ENCODE peak calls at places on chromosomes 11 and 22, in six cellular contexts. M is heart right ventricle, A is transverse colon, D is adrenal gland, V is astrocyte, J is pancreas. C is an unnamed sample.

GRCh38 chr11:96524475-96524874 is 134.7 kb downstream of the JRKL start:
- DNase-seq in M (no peak), A (no peak), D (no peak), V (no peak), J (no peak), C (no peak)

GRCh38 chr11:123561046-123561781 is 93.2 kb downstream of the SCN3B start:
- DNase-seq in M (peak), A (no peak), D (peak), V (peak), J (no peak), C (no peak)

GRCh38 chr11:71252782-71253730 is 679 bp upstream of the SHANK2 start:
- DNase-seq in M (no peak), A (peak), D (no peak), V (peak), J (peak), C (peak)

GRCh38 chr11:94897330-94897768 is 76.0 kb downstream of the CWC15 start:
- DNase-seq in M (peak), A (peak), D (peak), V (peak), J (peak), C (peak)

GRCh38 chr22:47417699-47418098 is 655.2 kb downstream of the TBC1D22A start:
- DNase-seq in M (no peak), A (no peak), D (no peak), V (no peak), J (no peak), C (no peak)

GRCh38 chr11:119907934-119908760 is 179.1 kb upstream of the NECTIN1 start:
- DNase-seq in M (no peak), A (peak), D (no peak), V (no peak), J (no peak), C (no peak)

GRCh38 chr11:94183886-94184264 is 55.2 kb downstream of the PANX1 start:
- DNase-seq in M (peak), A (peak), D (peak), V (peak), J (peak), C (peak)

GRCh38 chr11:42482822-42483221 is 829.0 kb upstream of the API5 start:
- DNase-seq in M (no peak), A (no peak), D (no peak), V (no peak), J (no peak), C (no peak)

GRCh38 chr11:58628446-58628845 is 6.0 kb downstream of the CNTF start:
- DNase-seq in M (peak), A (no peak), D (peak), V (peak), J (peak), C (no peak)

GRCh38 chr11:119491753-119492455 is 68.9 kb upstream of the THY1 start:
- DNase-seq in M (no peak), A (no peak), D (no peak), V (no peak), J (no peak), C (no peak)

GRCh38 chr11:72370201-72370600 is 64.1 kb downstream of the CLPB start:
- DNase-seq in M (no peak), A (no peak), D (no peak), V (no peak), J (no peak), C (no peak)

GRCh38 chr11:19598876-19599275 is 113.8 kb upstream of the NAV2 start:
- DNase-seq in M (no peak), A (no peak), D (no peak), V (no peak), J (no peak), C (no peak)

GRCh38 chr11:80816454-80816847 is 1375.6 kb upstream of the TENM4 start:
- DNase-seq in M (no peak), A (no peak), D (no peak), V (no peak), J (no peak), C (no peak)

GRCh38 chr11:65854871-65855837 is 2.8 kb downstream of the CFL1 start:
- DNase-seq in M (no peak), A (peak), D (peak), V (no peak), J (peak), C (peak)

GRCh38 chr22:41242396-41243117 is 1.8 kb upstream of the CHADL start:
- DNase-seq in M (no peak), A (no peak), D (no peak), V (no peak), J (no peak), C (no peak)

GRCh38 chr22:47808886-47809620 is 1046.6 kb downstream of the TBC1D22A start:
- DNase-seq in M (no peak), A (no peak), D (no peak), V (no peak), J (no peak), C (no peak)

GRCh38 chr11:72813740-72814138 is 472 bp upstream of the ATG16L2 start:
- DNase-seq in M (peak), A (peak), D (peak), V (no peak), J (peak), C (peak)

GRCh38 chr11:77088236-77089003 is 14.2 kb upstream of the OMP start:
- DNase-seq in M (no peak), A (peak), D (no peak), V (no peak), J (peak), C (no peak)

GRCh38 chr11:63915961-63916836 is 765 bp downstream of the RCOR2 start:
- DNase-seq in M (peak), A (peak), D (peak), V (no peak), J (peak), C (no peak)

GRCh38 chr11:48005133-48005532 is 24.8 kb downstream of the PTPRJ start:
- DNase-seq in M (no peak), A (no peak), D (no peak), V (no peak), J (no peak), C (no peak)

GRCh38 chr11:2923446-2924375 is 5.5 kb downstream of the PHLDA2 start:
- DNase-seq in M (no peak), A (no peak), D (no peak), V (no peak), J (peak), C (no peak)

GRCh38 chr22:38257650-38258246 is 15.1 kb downstream of the TMEM184B start:
- DNase-seq in M (no peak), A (peak), D (no peak), V (no peak), J (peak), C (no peak)

GRCh38 chr11:65973439-65974110 is 12.0 kb downstream of the SART1 start:
- DNase-seq in M (no peak), A (no peak), D (no peak), V (peak), J (no peak), C (no peak)

GRCh38 chr11:134406264-134407185 is 5.5 kb downstream of the B3GAT1 start:
- DNase-seq in M (no peak), A (no peak), D (no peak), V (no peak), J (no peak), C (no peak)

GRCh38 chr11:68216171-68216938 is 3.3 kb upstream of the KMT5B start:
- DNase-seq in M (peak), A (peak), D (no peak), V (no peak), J (peak), C (peak)

GRCh38 chr11:129855086-129855485 is 39.4 kb downstream of the TMEM45B start:
- DNase-seq in M (no peak), A (no peak), D (no peak), V (no peak), J (no peak), C (no peak)

GRCh38 chr11:44709966-44710365 is 16.8 kb upstream of the TSPAN18 start:
- DNase-seq in M (no peak), A (no peak), D (peak), V (peak), J (no peak), C (peak)

GRCh38 chr11:8092587-8093424 is 11.8 kb downstream of the TUB start:
- DNase-seq in M (peak), A (peak), D (peak), V (peak), J (peak), C (peak)

GRCh38 chr11:12841946-12842630 is 167.0 kb upstream of the RASSF10 start:
- DNase-seq in M (no peak), A (no peak), D (peak), V (peak), J (no peak), C (no peak)

GRCh38 chr11:12771875-12772274 is 97.7 kb downstream of the TEAD1 start:
- DNase-seq in M (no peak), A (no peak), D (no peak), V (peak), J (no peak), C (no peak)

GRCh38 chr11:19519344-19519743 is 193.3 kb upstream of the NAV2 start:
- DNase-seq in M (no peak), A (no peak), D (no peak), V (no peak), J (no peak), C (no peak)

GRCh38 chr11:95715777-95716241 is 73.8 kb downstream of the FAM76B start:
- DNase-seq in M (no peak), A (no peak), D (no peak), V (peak), J (no peak), C (no peak)

GRCh38 chr11:73271936-73272679 is at the start of gene P2RY6:
- DNase-seq in M (no peak), A (peak), D (peak), V (peak), J (no peak), C (no peak)

GRCh38 chr11:61037694-61038093 is 64.6 kb upstream of the CD5 start:
- DNase-seq in M (no peak), A (no peak), D (no peak), V (peak), J (no peak), C (no peak)

GRCh38 chr22:49626361-49627216 is 201.1 kb downstream of the BRD1 start:
- DNase-seq in M (no peak), A (no peak), D (no peak), V (no peak), J (peak), C (no peak)

GRCh38 chr11:85941380-85941973 is 86.3 kb downstream of the CCDC83 start:
- DNase-seq in M (peak), A (peak), D (peak), V (peak), J (no peak), C (no peak)

GRCh38 chr11:62823677-62824076 is 8.2 kb downstream of the STX5 start:
- DNase-seq in M (no peak), A (no peak), D (no peak), V (no peak), J (no peak), C (no peak)

GRCh38 chr22:26484360-26484706 is 656 bp downstream of the SRRD start:
- DNase-seq in M (no peak), A (no peak), D (no peak), V (no peak), J (no peak), C (no peak)

GRCh38 chr11:10490398-10491232 is 35.6 kb downstream of the AMPD3 start:
- DNase-seq in M (peak), A (peak), D (peak), V (peak), J (no peak), C (peak)

GRCh38 chr22:43078522-43078921 is 10.7 kb downstream of the TTLL1 start:
- DNase-seq in M (no peak), A (peak), D (no peak), V (no peak), J (no peak), C (no peak)

GRCh38 chr11:114135737-114136151 is 76.2 kb downstream of the ZBTB16 start:
- DNase-seq in M (no peak), A (no peak), D (no peak), V (peak), J (no peak), C (no peak)

GRCh38 chr11:114138411-114138810 is 78.9 kb downstream of the ZBTB16 start:
- DNase-seq in M (no peak), A (no peak), D (no peak), V (no peak), J (no peak), C (no peak)

GRCh38 chr11:114137838-114138237 is 78.3 kb downstream of the ZBTB16 start:
- DNase-seq in M (no peak), A (no peak), D (no peak), V (no peak), J (no peak), C (no peak)

GRCh38 chr11:114134870-114135269 is 75.4 kb downstream of the ZBTB16 start:
- DNase-seq in M (no peak), A (peak), D (no peak), V (peak), J (no peak), C (no peak)

GRCh38 chr11:114137054-114137453 is 77.5 kb downstream of the ZBTB16 start:
- DNase-seq in M (no peak), A (no peak), D (no peak), V (no peak), J (no peak), C (no peak)
- H3K27ac ChIP-seq in M (peak), A (peak), D (peak), V (no peak), J (no peak), C (peak)

DNA sequence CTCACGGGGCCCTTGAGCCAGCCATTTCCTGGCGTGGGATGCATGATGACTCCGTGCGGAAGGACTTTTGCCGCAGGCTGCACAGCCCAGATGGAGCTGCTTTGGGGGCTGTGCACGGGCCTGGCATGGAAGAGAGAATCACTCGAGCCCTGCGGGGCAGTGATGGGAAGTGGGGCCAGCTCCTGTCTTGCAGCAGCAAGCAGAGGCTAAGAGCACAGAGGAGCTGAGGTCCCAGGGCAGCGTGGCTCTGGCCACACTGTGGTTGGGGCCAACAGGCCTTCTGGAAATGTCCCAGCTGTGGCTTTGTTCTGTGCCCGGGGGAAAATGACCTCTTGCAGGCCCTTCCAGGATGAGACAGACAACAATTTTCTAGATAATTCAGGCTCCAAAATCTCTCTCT is 92.7 kb upstream of the TIMP3 start:
- DNase-seq in M (no peak), A (no peak), D (no peak), V (no peak), J (no peak), C (no peak)
- TF ChIP-seq CTCF in M (no peak), A (no peak), D (no peak), V (no peak), J (no peak), C (no peak)

GRCh38 chr11:27355575-27356104 is 7.4 kb downstream of the CCDC34 start:
- DNase-seq in M (no peak), A (no peak), D (no peak), V (no peak), J (no peak), C (no peak)

GRCh38 chr11:27362032-27362431 is 983 bp downstream of the CCDC34 start:
- DNase-seq in M (no peak), A (no peak), D (no peak), V (no peak), J (no peak), C (no peak)

GRCh38 chr11:27357250-27357649 is 5.8 kb downstream of the CCDC34 start:
- DNase-seq in M (no peak), A (peak), D (no peak), V (no peak), J (peak), C (no peak)

GRCh38 chr11:27356624-27357222 is 6.3 kb downstream of the CCDC34 start:
- DNase-seq in M (no peak), A (no peak), D (no peak), V (no peak), J (no peak), C (no peak)

DNA sequence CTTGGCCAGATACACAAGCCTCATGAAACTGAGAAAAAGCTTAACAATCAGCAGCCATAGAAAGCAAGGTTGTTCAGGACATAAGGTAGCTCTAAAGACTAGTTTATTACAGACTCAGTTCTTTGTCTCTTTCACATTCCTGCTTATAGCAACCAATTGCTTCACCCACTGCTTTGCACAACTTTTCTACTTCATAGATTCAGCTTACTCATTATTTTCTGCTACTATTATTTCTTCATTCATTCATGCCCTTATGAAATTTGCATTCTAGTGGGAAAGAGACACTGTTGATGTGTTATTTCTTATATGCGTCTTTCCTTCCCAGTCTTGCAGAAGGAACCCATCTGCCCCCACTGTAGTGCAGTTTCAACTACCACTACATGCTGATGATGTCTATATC is 4.7 kb downstream of the CCDC34 start:
- DNase-seq in M (no peak), A (no peak), D (no peak), V (no peak), J (no peak), C (no peak)
- H3K27ac ChIP-seq in M (no peak), A (no peak), D (no peak), V (no peak), J (no peak), C (no peak)

DNA sequence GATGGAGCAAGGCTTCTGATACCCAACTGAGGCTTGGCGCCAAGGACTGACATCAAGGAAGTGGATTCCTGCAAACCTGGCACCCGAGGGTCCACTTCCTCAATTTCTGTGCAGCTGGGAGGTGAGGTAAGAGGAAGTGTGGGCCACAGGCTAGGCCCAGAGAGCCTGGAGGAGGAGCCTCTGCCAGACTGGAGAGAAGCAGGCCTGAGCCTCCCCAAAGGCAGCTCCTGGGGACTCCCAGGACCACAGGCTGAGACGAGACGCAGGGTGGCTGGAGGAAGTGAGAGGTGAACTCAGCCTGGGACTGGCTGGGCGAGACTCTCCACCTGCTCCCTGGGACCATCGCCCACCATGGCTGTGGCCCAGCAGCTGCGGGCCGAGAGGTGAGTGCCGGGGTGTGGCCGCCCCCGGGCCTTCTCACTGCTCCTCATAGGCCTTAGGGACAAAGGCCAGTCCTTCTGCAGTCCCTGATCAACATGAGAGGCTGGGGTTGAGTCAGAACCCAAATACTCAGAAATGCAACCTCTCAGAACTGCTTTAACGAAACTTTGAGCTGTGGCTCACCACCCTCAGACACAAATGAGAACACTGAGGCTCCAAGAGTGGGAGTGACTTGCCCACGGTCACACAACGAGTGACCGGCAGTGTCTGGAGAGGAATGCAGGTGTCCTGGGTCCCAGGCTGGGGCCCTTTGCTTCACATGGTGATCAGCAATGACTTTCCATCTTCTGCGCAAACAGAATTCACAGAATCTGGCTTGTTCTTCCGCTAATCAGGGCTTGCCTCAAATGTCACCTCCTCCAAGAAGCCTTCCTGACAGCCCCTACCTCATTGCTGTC is at the start of gene NCF4:
- DNase-seq in M (peak), A (peak), D (peak), V (no peak), J (no peak), C (peak)
- TF ChIP-seq CTCF in M (no peak), A (no peak), D (no peak), V (no peak), J (no peak), C (no peak)

GRCh38 chr11:31968774-31969433 is 122.0 kb upstream of the RCN1 start:
- DNase-seq in M (peak), A (no peak), D (peak), V (peak), J (no peak), C (no peak)
- H3K27ac ChIP-seq in M (no peak), A (no peak), D (no peak), V (peak), J (no peak), C (no peak)

GRCh38 chr22:22099833-22100812 is 117.5 kb upstream of the TOP3B start:
- DNase-seq in M (no peak), A (no peak), D (no peak), V (no peak), J (no peak), C (no peak)
- TF ChIP-seq CTCF in M (no peak), A (no peak), D (no peak), V (peak), J (no peak), C (peak)

GRCh38 chr11:110972640-110973039 is 260.4 kb upstream of the ARHGAP20 start:
- DNase-seq in M (no peak), A (no peak), D (peak), V (peak), J (no peak), C (no peak)
- H3K27ac ChIP-seq in M (no peak), A (no peak), D (peak), V (peak), J (no peak), C (no peak)

DNA sequence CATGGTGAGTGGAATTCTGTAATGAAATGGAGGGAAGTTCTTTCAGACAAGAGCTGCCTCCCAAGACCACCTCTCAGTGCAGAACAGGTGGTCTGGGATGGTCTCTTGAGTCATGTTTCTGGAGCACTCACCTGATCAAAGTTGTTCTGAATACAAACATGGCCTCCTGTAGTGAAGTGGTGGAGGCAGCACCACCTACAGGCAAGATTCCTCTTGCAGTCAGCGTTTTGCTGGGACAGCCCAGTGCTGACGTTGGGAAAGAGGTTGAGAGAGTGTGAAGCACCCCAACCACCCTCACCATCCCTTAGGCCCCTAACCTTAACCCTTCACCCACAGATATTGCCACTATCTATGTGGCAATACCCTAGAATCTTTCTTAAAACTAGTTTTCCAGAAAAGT is 371.4 kb downstream of the CADM1 start:
- DNase-seq in M (no peak), A (peak), D (peak), V (no peak), J (no peak), C (no peak)
- TF ChIP-seq CTCF in M (peak), A (no peak), D (no peak), V (no peak), J (no peak), C (peak)

GRCh38 chr22:39600491-39601179 is 30.1 kb downstream of the CACNA1I start:
- DNase-seq in M (no peak), A (no peak), D (no peak), V (no peak), J (no peak), C (no peak)
- H3K27ac ChIP-seq in M (no peak), A (no peak), D (no peak), V (no peak), J (no peak), C (no peak)

C was measured in right lobe of liver.